ENCODE peak calls at places on chromosomes 1 and 21, in five cellular contexts. X, E, J, S and P are unnamed samples.

GRCh38 chr1:17826165-17826488 is 71.0 kb downstream of the ACTL8 start:
- DNase-seq in X (peak), E (peak), J (peak), S (peak), P (peak)

GRCh38 chr21:24594082-24594481 is 1013.2 kb downstream of the MRPL39 start:
- DNase-seq in X (no peak), E (no peak), J (no peak), S (no peak), P (no peak)

GRCh38 chr1:3417954-3418353 is 36.5 kb upstream of the ARHGEF16 start:
- DNase-seq in X (no peak), E (no peak), J (no peak), S (no peak), P (no peak)

GRCh38 chr1:179229214-179230140 is at the start of gene ABL2:
- DNase-seq in X (peak), E (peak), J (peak), S (peak), P (peak)

GRCh38 chr1:183244466-183244865 is 58.4 kb downstream of the LAMC2 start:
- DNase-seq in X (peak), E (peak), J (no peak), S (peak), P (peak)

GRCh38 chr1:45512641-45513054 is 9.0 kb downstream of the PRDX1 start:
- DNase-seq in X (peak), E (peak), J (peak), S (peak), P (peak)

GRCh38 chr1:203581841-203582240 is 44.8 kb upstream of the ATP2B4 start:
- DNase-seq in X (no peak), E (no peak), J (no peak), S (no peak), P (peak)

GRCh38 chr1:26195805-26196204 is 5.4 kb downstream of the CATSPER4 start:
- DNase-seq in X (no peak), E (no peak), J (no peak), S (no peak), P (no peak)

GRCh38 chr1:4519954-4520353 is 134.5 kb upstream of the AJAP1 start:
- DNase-seq in X (no peak), E (no peak), J (no peak), S (no peak), P (no peak)

GRCh38 chr1:32967863-32968571 is 3.4 kb upstream of the RNF19B start:
- DNase-seq in X (no peak), E (no peak), J (no peak), S (no peak), P (no peak)

GRCh38 chr1:99969729-99970591 is at the start of gene SLC35A3:
- DNase-seq in X (peak), E (peak), J (peak), S (peak), P (peak)

GRCh38 chr1:67551375-67551774 is 121.2 kb upstream of the SERBP1 start:
- DNase-seq in X (no peak), E (no peak), J (no peak), S (no peak), P (no peak)

GRCh38 chr1:229203030-229203751 is 67.7 kb upstream of the RAB4A start:
- DNase-seq in X (peak), E (no peak), J (no peak), S (no peak), P (no peak)

GRCh38 chr1:229197225-229197677 is 73.7 kb upstream of the RAB4A start:
- DNase-seq in X (no peak), E (no peak), J (no peak), S (no peak), P (no peak)

GRCh38 chr1:229199892-229200291 is 71.0 kb upstream of the RAB4A start:
- DNase-seq in X (no peak), E (peak), J (no peak), S (no peak), P (no peak)

GRCh38 chr1:229196404-229197224 is 74.3 kb upstream of the RAB4A start:
- DNase-seq in X (no peak), E (no peak), J (no peak), S (no peak), P (no peak)

GRCh38 chr1:229199261-229199850 is 71.6 kb upstream of the RAB4A start:
- DNase-seq in X (peak), E (no peak), J (no peak), S (no peak), P (no peak)
- H3K27ac ChIP-seq in X (no peak), E (peak), J (peak), S (no peak), P (no peak)

DNA sequence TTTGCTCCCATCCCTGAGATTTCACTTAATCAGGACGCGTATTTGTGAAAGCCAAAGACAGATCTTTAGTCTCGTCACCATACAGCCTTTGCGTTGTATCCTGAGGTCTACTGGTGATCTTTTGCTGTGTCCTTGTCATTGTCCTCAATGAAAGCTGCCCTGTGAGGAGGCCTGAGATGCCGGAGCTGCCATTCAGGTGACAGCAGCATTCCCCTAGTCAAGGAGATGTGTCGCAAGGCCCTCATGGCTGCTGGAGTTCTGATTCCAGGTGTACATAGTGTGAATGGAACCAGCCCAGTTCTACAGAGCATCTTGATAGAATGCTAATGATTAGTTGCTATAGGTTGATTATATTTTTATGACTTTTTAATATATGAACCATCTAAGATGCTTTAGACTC is 24.1 kb downstream of the TTF2 start:
- DNase-seq in X (no peak), E (no peak), J (no peak), S (no peak), P (no peak)
- TF ChIP-seq POLR2A in X (no peak), E (no peak), J (no peak), S (no peak), P (no peak)

GRCh38 chr1:40637617-40638016 is 27.9 kb downstream of the RIMS3 start:
- DNase-seq in X (no peak), E (no peak), J (no peak), S (no peak), P (no peak)

GRCh38 chr1:40633563-40634376 is 31.7 kb downstream of the RIMS3 start:
- DNase-seq in X (peak), E (peak), J (peak), S (no peak), P (no peak)

GRCh38 chr1:40634901-40635655 is 30.4 kb downstream of the RIMS3 start:
- DNase-seq in X (no peak), E (no peak), J (no peak), S (no peak), P (no peak)

GRCh38 chr1:40636777-40637176 is 28.7 kb downstream of the RIMS3 start:
- DNase-seq in X (no peak), E (no peak), J (peak), S (no peak), P (no peak)

DNA sequence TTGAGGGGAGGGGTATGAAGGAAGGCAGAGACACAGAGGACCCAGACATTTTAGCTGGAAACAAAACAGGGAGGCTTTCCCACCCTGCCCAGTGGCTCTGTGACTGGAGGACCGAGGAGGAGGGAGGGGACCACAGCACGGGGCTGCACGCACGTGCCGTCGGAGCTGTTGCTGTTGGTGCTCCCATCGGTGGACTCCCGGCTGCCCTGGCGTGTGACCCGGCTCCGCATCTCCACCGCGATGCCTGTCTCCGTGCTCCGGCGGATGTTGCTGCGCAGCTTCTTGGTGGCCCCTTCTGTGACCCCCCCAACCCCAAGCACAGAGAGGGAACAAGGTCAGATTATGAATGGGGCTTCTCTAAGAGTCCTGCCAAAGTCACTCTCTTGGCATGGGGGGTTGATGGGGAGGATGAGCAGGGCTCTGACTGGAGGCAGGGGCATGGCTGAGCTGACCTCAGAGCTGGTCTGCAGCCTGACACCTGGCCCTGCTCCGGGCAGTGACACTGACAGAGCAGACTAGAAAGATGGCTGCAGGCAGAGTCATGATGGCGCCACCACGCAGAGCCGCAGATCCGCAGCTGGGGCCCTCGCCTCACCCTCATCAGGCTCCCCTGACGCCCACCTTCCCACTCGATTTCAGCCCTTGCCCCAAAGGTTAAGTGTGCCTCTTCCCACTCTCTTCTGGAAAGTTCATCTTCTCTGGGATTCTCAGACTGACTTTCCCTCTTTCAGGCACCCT is 29.6 kb downstream of the RIMS3 start:
- DNase-seq in X (no peak), E (no peak), J (peak), S (no peak), P (no peak)
- H3K27ac ChIP-seq in X (no peak), E (no peak), J (no peak), S (no peak), P (no peak)

DNA sequence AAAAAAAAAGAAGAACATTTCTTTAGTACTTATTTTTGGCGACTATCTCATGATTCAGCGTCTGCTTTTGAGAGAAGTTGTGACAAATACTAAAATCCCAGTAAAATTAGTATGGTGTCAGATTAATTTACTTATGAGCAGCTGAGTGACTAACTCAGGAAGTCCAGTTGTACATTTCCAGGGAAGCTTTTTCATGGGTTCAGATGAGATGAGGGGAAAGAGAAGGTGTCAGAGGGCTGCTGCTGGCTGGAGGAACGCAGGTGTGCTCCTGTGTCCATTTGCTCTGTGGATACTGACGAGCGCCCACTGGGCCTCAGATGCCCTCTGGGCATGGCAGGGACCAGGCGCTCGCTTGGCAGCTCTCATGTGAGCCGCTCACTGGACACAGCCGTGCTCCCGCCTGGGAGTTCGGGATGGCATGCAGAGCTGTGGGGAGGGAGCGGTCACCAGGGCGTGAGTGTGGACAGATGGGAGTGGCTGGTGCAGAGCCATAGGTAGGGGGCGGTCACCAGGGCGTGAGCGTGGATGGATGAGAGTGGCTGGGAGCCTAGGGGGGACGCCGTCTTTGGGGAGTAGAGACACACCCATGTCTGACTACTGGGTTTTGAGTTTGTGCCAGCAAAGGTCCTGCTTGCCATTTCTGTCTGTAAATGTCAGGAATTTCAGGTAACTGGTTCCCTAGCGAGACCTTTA is 55.0 kb downstream of the ADARB1 start:
- DNase-seq in X (no peak), E (no peak), J (no peak), S (peak), P (no peak)
- TF ChIP-seq POLR2A in X (no peak), E (no peak), J (no peak), S (no peak), P (no peak)

DNA sequence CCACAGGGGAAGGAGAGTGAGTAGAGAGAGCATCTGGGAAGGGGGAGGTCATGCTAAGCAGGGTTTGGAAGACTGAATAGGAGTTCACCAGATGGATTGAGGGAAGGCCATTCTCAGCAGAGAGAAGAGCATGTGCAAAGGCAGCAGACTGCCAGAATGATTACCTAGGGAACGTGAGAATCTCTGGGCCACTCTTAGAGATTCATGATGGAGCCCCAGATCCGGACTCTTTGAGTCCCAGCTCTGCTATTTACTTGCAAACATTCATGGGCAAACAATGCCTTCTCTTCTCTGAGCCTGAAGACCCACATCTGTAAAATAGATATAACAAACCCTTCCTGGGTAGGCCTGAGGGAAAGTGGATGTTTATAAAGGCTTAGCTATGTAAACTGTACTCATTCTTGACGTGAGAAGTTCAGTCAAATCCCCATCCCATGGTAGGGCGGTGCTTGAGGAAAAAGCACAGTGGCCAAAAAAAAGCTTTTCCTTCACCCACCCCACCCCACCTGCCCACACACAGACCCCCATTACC is 3.0 kb upstream of the SLC2A1 start:
- DNase-seq in X (no peak), E (no peak), J (no peak), S (no peak), P (no peak)
- H3K27ac ChIP-seq in X (no peak), E (no peak), J (no peak), S (no peak), P (no peak)

GRCh38 chr21:16076465-16076864 is 346.7 kb downstream of the USP25 start:
- DNase-seq in X (no peak), E (no peak), J (no peak), S (no peak), P (no peak)
- TF ChIP-seq POLR2A in X (no peak), E (no peak), J (no peak), S (no peak), P (no peak)

GRCh38 chr1:222642468-222642867 is 24.6 kb downstream of the MIA3 start:
- DNase-seq in X (no peak), E (no peak), J (no peak), S (no peak), P (no peak)

GRCh38 chr1:222644649-222645005 is 26.7 kb downstream of the MIA3 start:
- DNase-seq in X (no peak), E (no peak), J (no peak), S (no peak), P (no peak)

GRCh38 chr1:222641269-222641948 is 23.5 kb downstream of the MIA3 start:
- DNase-seq in X (no peak), E (no peak), J (no peak), S (no peak), P (no peak)

GRCh38 chr1:222643603-222643936 is 25.7 kb downstream of the MIA3 start:
- DNase-seq in X (no peak), E (no peak), J (no peak), S (no peak), P (no peak)

GRCh38 chr1:222643937-222644648 is 26.2 kb downstream of the MIA3 start:
- DNase-seq in X (peak), E (peak), J (peak), S (peak), P (peak)
- H3K27ac ChIP-seq in X (peak), E (peak), J (peak), S (peak), P (peak)